ENCODE peak calls at places on chromosomes 6 and 20, in four cellular contexts. One of them, this sample, is unnamed.

GRCh38 chr20:10708342-10709185 is 34.8 kb upstream of the JAG1 start:
- DNase-seq in aorta: no peak
- DNase-seq in heart right ventricle: no peak
- DNase-seq in CD4-positive, alpha-beta memory T cell: no peak
- DNase-seq in this sample: no peak

GRCh38 chr20:10537850-10538480 is 102.9 kb downstream of the SLX4IP start:
- DNase-seq in aorta: no peak
- DNase-seq in heart right ventricle: no peak
- DNase-seq in CD4-positive, alpha-beta memory T cell: no peak
- DNase-seq in this sample: no peak

GRCh38 chr20:53768329-53768728 is 174.7 kb upstream of the ZNF217 start:
- DNase-seq in aorta: no peak
- DNase-seq in heart right ventricle: no peak
- DNase-seq in CD4-positive, alpha-beta memory T cell: no peak
- DNase-seq in this sample: no peak

GRCh38 chr6:56643379-56644089 is 845 bp upstream of the DST start:
- DNase-seq in aorta: no peak
- DNase-seq in heart right ventricle: no peak
- DNase-seq in CD4-positive, alpha-beta memory T cell: no peak
- DNase-seq in this sample: no peak

GRCh38 chr20:24942679-24943078 is 6.4 kb upstream of the CST7 start:
- DNase-seq in aorta: no peak
- DNase-seq in heart right ventricle: no peak
- DNase-seq in CD4-positive, alpha-beta memory T cell: no peak
- DNase-seq in this sample: no peak

GRCh38 chr20:57697540-57697939 is 12.3 kb downstream of the PMEPA1 start:
- DNase-seq in aorta: no peak
- DNase-seq in heart right ventricle: no peak
- DNase-seq in CD4-positive, alpha-beta memory T cell: no peak
- DNase-seq in this sample: no peak

GRCh38 chr20:34570859-34571306 is 12.4 kb downstream of the MAP1LC3A start:
- DNase-seq in aorta: no peak
- DNase-seq in heart right ventricle: no peak
- DNase-seq in CD4-positive, alpha-beta memory T cell: no peak
- DNase-seq in this sample: no peak

GRCh38 chr6:74645108-74645849 is 560.6 kb downstream of the COL12A1 start:
- DNase-seq in aorta: no peak
- DNase-seq in heart right ventricle: no peak
- DNase-seq in CD4-positive, alpha-beta memory T cell: no peak
- DNase-seq in this sample: no peak

GRCh38 chr20:1185316-1185741 is 548 bp upstream of the TMEM74B start:
- DNase-seq in aorta: no peak
- DNase-seq in heart right ventricle: no peak
- DNase-seq in CD4-positive, alpha-beta memory T cell: no peak
- DNase-seq in this sample: no peak

GRCh38 chr6:144349690-144350132 is 64.6 kb downstream of the UTRN start:
- DNase-seq in aorta: no peak
- DNase-seq in heart right ventricle: peak
- DNase-seq in CD4-positive, alpha-beta memory T cell: no peak
- DNase-seq in this sample: no peak

GRCh38 chr20:50510706-50511401 is 671 bp downstream of the PTPN1 start:
- DNase-seq in aorta: peak
- DNase-seq in heart right ventricle: no peak
- DNase-seq in CD4-positive, alpha-beta memory T cell: no peak
- DNase-seq in this sample: peak

GRCh38 chr6:144615870-144616269 is 330.7 kb downstream of the UTRN start:
- DNase-seq in aorta: no peak
- DNase-seq in heart right ventricle: no peak
- DNase-seq in CD4-positive, alpha-beta memory T cell: no peak
- DNase-seq in this sample: no peak

GRCh38 chr20:10633708-10634107 is 40.1 kb downstream of the JAG1 start:
- DNase-seq in aorta: no peak
- DNase-seq in heart right ventricle: no peak
- DNase-seq in CD4-positive, alpha-beta memory T cell: no peak
- DNase-seq in this sample: peak

GRCh38 chr20:20395856-20396600 is 28.1 kb downstream of the INSM1 start:
- DNase-seq in aorta: no peak
- DNase-seq in heart right ventricle: no peak
- DNase-seq in CD4-positive, alpha-beta memory T cell: no peak
- DNase-seq in this sample: no peak

GRCh38 chr6:147621280-147621679 is 112.8 kb downstream of the SAMD5 start:
- DNase-seq in aorta: no peak
- DNase-seq in heart right ventricle: no peak
- DNase-seq in CD4-positive, alpha-beta memory T cell: no peak
- DNase-seq in this sample: no peak

GRCh38 chr6:147009358-147009757 is 194.9 kb upstream of the STXBP5 start:
- DNase-seq in aorta: no peak
- DNase-seq in heart right ventricle: no peak
- DNase-seq in CD4-positive, alpha-beta memory T cell: no peak
- DNase-seq in this sample: no peak

GRCh38 chr6:15247750-15248450 is 2.0 kb downstream of the JARID2 start:
- DNase-seq in aorta: peak
- DNase-seq in heart right ventricle: peak
- DNase-seq in CD4-positive, alpha-beta memory T cell: peak
- DNase-seq in this sample: peak

GRCh38 chr6:9620263-9620662 is 794.6 kb downstream of the TFAP2A start:
- DNase-seq in aorta: no peak
- DNase-seq in heart right ventricle: no peak
- DNase-seq in CD4-positive, alpha-beta memory T cell: no peak
- DNase-seq in this sample: no peak

GRCh38 chr6:25013249-25013648 is 77.5 kb upstream of the RIPOR2 start:
- DNase-seq in aorta: no peak
- DNase-seq in heart right ventricle: no peak
- DNase-seq in CD4-positive, alpha-beta memory T cell: no peak
- DNase-seq in this sample: no peak

GRCh38 chr6:7143161-7143974 is 35.6 kb downstream of the RREB1 start:
- DNase-seq in aorta: no peak
- DNase-seq in heart right ventricle: no peak
- DNase-seq in CD4-positive, alpha-beta memory T cell: no peak
- DNase-seq in this sample: no peak

GRCh38 chr6:73942581-73942980 is 246.6 kb downstream of the CD109 start:
- DNase-seq in aorta: no peak
- DNase-seq in heart right ventricle: no peak
- DNase-seq in CD4-positive, alpha-beta memory T cell: no peak
- DNase-seq in this sample: no peak

GRCh38 chr6:165178056-165178455 is 131.3 kb downstream of the C6orf118 start:
- DNase-seq in aorta: no peak
- DNase-seq in heart right ventricle: no peak
- DNase-seq in CD4-positive, alpha-beta memory T cell: no peak
- DNase-seq in this sample: no peak

GRCh38 chr6:83378621-83379388 is 52.0 kb downstream of the ME1 start:
- DNase-seq in aorta: no peak
- DNase-seq in heart right ventricle: no peak
- DNase-seq in CD4-positive, alpha-beta memory T cell: no peak
- DNase-seq in this sample: no peak

GRCh38 chr6:13303668-13304017 is 24.7 kb downstream of the TBC1D7 start:
- DNase-seq in aorta: peak
- DNase-seq in heart right ventricle: peak
- DNase-seq in CD4-positive, alpha-beta memory T cell: no peak
- DNase-seq in this sample: no peak

GRCh38 chr6:31498748-31499147 is 803 bp downstream of the MICB start:
- DNase-seq in aorta: no peak
- DNase-seq in heart right ventricle: no peak
- DNase-seq in CD4-positive, alpha-beta memory T cell: no peak
- DNase-seq in this sample: no peak
- H3K4me3 ChIP-seq in aorta: no peak
- H3K4me3 ChIP-seq in heart right ventricle: no peak
- H3K4me3 ChIP-seq in CD4-positive, alpha-beta memory T cell: no peak
- H3K4me3 ChIP-seq in this sample: no peak

GRCh38 chr20:18012901-18013300 is 44.1 kb downstream of the MGME1 start:
- DNase-seq in aorta: no peak
- DNase-seq in heart right ventricle: no peak
- DNase-seq in CD4-positive, alpha-beta memory T cell: no peak
- DNase-seq in this sample: no peak
- H3K4me3 ChIP-seq in aorta: no peak
- H3K4me3 ChIP-seq in heart right ventricle: no peak
- H3K4me3 ChIP-seq in CD4-positive, alpha-beta memory T cell: no peak
- H3K4me3 ChIP-seq in this sample: no peak

GRCh38 chr6:90346729-90347128 is 50.1 kb upstream of the BACH2 start:
- DNase-seq in aorta: no peak
- DNase-seq in heart right ventricle: no peak
- DNase-seq in CD4-positive, alpha-beta memory T cell: no peak
- DNase-seq in this sample: no peak

GRCh38 chr6:90351696-90352095 is 55.1 kb upstream of the BACH2 start:
- DNase-seq in aorta: no peak
- DNase-seq in heart right ventricle: no peak
- DNase-seq in CD4-positive, alpha-beta memory T cell: no peak
- DNase-seq in this sample: no peak

GRCh38 chr6:90354961-90355360 is 58.3 kb upstream of the BACH2 start:
- DNase-seq in aorta: no peak
- DNase-seq in heart right ventricle: no peak
- DNase-seq in CD4-positive, alpha-beta memory T cell: no peak
- DNase-seq in this sample: no peak

GRCh38 chr6:90347411-90347841 is 50.8 kb upstream of the BACH2 start:
- DNase-seq in aorta: no peak
- DNase-seq in heart right ventricle: no peak
- DNase-seq in CD4-positive, alpha-beta memory T cell: no peak
- DNase-seq in this sample: no peak

DNA sequence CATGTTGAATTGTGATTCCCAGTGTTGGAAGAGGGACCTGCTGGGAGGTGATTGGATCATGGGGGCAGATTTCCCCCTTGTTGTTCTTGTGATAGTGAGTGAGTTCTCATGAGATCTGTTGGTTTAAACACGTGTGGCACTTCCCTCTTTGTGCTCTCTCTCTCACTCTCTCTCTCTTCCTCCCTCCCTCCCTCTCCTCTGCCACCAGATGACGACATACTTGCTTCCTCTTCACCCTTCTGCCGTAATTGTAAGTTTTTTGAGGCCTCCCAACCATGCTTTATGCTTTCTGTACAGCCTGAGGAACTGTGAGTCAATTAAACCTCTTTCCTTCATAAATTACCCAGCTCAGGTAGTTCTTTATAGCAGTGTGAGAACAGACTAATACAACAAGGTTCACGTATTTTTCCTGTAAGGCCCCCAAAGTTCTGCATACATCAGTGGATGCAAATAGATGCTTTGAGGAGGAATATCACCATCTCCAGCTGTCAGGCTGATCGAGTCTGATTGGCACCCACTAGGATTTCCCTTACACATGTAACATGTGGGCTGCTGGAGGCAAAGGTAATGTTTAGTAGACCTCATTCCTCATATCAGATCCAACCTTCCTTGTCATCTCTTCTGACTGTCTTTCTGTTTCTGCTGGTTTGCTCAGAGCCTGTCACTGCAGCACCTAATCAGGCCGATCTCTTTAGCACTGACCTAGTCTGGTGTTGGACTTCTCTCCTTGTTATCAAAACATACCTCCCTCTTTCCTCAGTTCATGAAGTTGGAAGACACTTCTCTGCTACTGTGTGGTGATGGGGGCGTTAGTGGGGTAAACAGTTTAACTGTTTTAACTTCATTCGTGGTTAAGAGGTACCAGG is 54.3 kb upstream of the BACH2 start:
- DNase-seq in aorta: no peak
- DNase-seq in heart right ventricle: no peak
- DNase-seq in CD4-positive, alpha-beta memory T cell: peak
- DNase-seq in this sample: peak
- H3K4me3 ChIP-seq in aorta: no peak
- H3K4me3 ChIP-seq in heart right ventricle: no peak
- H3K4me3 ChIP-seq in CD4-positive, alpha-beta memory T cell: no peak
- H3K4me3 ChIP-seq in this sample: no peak

GRCh38 chr6:139173172-139173571 is 38.3 kb downstream of the HECA start:
- DNase-seq in aorta: no peak
- DNase-seq in heart right ventricle: no peak
- DNase-seq in CD4-positive, alpha-beta memory T cell: no peak
- DNase-seq in this sample: peak

GRCh38 chr6:139172567-139172966 is 37.7 kb downstream of the HECA start:
- DNase-seq in aorta: no peak
- DNase-seq in heart right ventricle: no peak
- DNase-seq in CD4-positive, alpha-beta memory T cell: no peak
- DNase-seq in this sample: no peak

GRCh38 chr6:139172151-139172550 is 37.3 kb downstream of the HECA start:
- DNase-seq in aorta: no peak
- DNase-seq in heart right ventricle: no peak
- DNase-seq in CD4-positive, alpha-beta memory T cell: no peak
- DNase-seq in this sample: no peak

GRCh38 chr6:139173822-139174221 is 38.9 kb downstream of the HECA start:
- DNase-seq in aorta: no peak
- DNase-seq in heart right ventricle: no peak
- DNase-seq in CD4-positive, alpha-beta memory T cell: no peak
- DNase-seq in this sample: no peak

GRCh38 chr6:139175389-139175788 is 40.5 kb downstream of the HECA start:
- DNase-seq in aorta: no peak
- DNase-seq in heart right ventricle: no peak
- DNase-seq in CD4-positive, alpha-beta memory T cell: no peak
- DNase-seq in this sample: no peak
- H3K4me3 ChIP-seq in aorta: no peak
- H3K4me3 ChIP-seq in heart right ventricle: no peak
- H3K4me3 ChIP-seq in CD4-positive, alpha-beta memory T cell: no peak
- H3K4me3 ChIP-seq in this sample: no peak

GRCh38 chr6:149271348-149272340 is 45.9 kb upstream of the TAB2 start:
- DNase-seq in aorta: no peak
- DNase-seq in heart right ventricle: no peak
- DNase-seq in CD4-positive, alpha-beta memory T cell: peak
- DNase-seq in this sample: peak
- H3K4me3 ChIP-seq in aorta: no peak
- H3K4me3 ChIP-seq in heart right ventricle: no peak
- H3K4me3 ChIP-seq in CD4-positive, alpha-beta memory T cell: no peak
- H3K4me3 ChIP-seq in this sample: peak

GRCh38 chr6:157649311-157650260 is 173.5 kb upstream of the SNX9 start:
- DNase-seq in aorta: peak
- DNase-seq in heart right ventricle: no peak
- DNase-seq in CD4-positive, alpha-beta memory T cell: no peak
- DNase-seq in this sample: no peak
- H3K4me3 ChIP-seq in aorta: no peak
- H3K4me3 ChIP-seq in heart right ventricle: no peak
- H3K4me3 ChIP-seq in CD4-positive, alpha-beta memory T cell: no peak
- H3K4me3 ChIP-seq in this sample: no peak

This sample was measured in naive thymus-derived CD4-positive, alpha-beta T cell.